ENCODE peak calls at places on chromosome 1, in ten cellular contexts. G is psoas muscle, F is brain microvascular endothelial cell, V is suprapubic skin, P is BE2C, K is spleen, R is fibroblast of lung, U is aorta, Y is stomach, O is SK-N-SH. J is an unnamed sample.

GRCh38 chr1:158246650-158247049 is 7.6 kb upstream of the CD1A start:
- DNase-seq in R (no peak), U (no peak), G (no peak), F (no peak), P (no peak), O (no peak), K (no peak), Y (no peak), V (no peak), J (no peak)

GRCh38 chr1:94327001-94327685 is 89.8 kb upstream of the ARHGAP29 start:
- DNase-seq in O (no peak), R (no peak), K (no peak), V (peak; percentile 79), P (no peak), Y (peak; percentile 29), F (peak; percentile 74), U (peak; percentile 84), G (peak; percentile 73), J (no peak)

GRCh38 chr1:20207546-20207945 is 21.2 kb upstream of the PLA2G2C start:
- DNase-seq in G (no peak), R (no peak), F (no peak), O (no peak), U (no peak), Y (no peak), K (no peak), P (no peak), V (no peak), J (no peak)

GRCh38 chr1:169906938-169907337 is 13.2 kb upstream of the SCYL3 start:
- DNase-seq in P (no peak), Y (no peak), G (no peak), R (peak; percentile 48), U (no peak), F (no peak), O (no peak), V (no peak), K (no peak), J (no peak)

GRCh38 chr1:81654147-81654546 is 146.6 kb upstream of the ADGRL2 start:
- DNase-seq in U (no peak), R (no peak), P (no peak), K (no peak), O (no peak), V (no peak), G (no peak), Y (no peak), F (no peak), J (no peak)

GRCh38 chr1:227779651-227780050 is 35.8 kb upstream of the PRSS38 start:
- DNase-seq in P (no peak), K (no peak), G (no peak), F (no peak), U (no peak), R (no peak), V (peak; percentile 49), Y (no peak), O (no peak), J (no peak)

GRCh38 chr1:37556712-37557196 is at the start of gene DNALI1:
- DNase-seq in K (peak; percentile 79), O (peak; percentile 95), F (peak; percentile 92), R (peak; percentile 92), P (peak; percentile 76), G (peak; percentile 92), V (peak; percentile 87), U (peak; percentile 94), Y (peak; percentile 93), J (peak; percentile 87)

GRCh38 chr1:98210064-98210463 is 289.2 kb upstream of the DPYD start:
- DNase-seq in Y (no peak), U (no peak), K (no peak), G (no peak), V (no peak), O (no peak), F (peak; percentile 88), R (peak; percentile 60), P (no peak), J (no peak)

GRCh38 chr1:116733466-116734108 is 20.6 kb upstream of the CD2 start:
- DNase-seq in K (no peak), V (no peak), R (no peak), O (peak; percentile 60), F (no peak), U (no peak), P (no peak), G (no peak), Y (no peak), J (no peak)

GRCh38 chr1:36080236-36080635 is 3.7 kb upstream of the TEKT2 start:
- DNase-seq in K (no peak), R (no peak), O (no peak), V (no peak), P (no peak), G (no peak), U (no peak), Y (no peak), F (no peak), J (no peak)

DNA sequence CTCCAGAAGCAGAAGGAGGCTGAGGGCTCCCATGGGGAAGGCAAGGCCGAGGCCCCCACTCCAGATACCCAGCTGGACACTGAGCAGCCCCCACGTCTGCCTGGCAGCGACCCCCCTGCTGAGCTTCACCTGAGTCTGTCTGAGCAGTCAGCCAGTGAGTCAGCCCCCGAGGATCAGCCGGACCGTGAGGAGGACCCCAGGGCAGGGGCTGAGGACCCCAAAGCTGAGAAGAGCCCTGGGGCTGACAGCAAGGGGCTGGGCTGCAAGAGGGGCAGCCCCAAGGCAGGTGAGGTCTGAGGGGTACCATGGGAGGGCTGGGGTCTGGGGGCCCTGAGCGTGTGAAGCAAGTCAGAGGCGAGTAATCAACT is 21.3 kb downstream of the DMBX1 start:
- DNase-seq in U (no peak), O (no peak), Y (no peak), K (no peak), P (no peak), V (no peak), F (no peak), G (peak; percentile 42), R (no peak), J (no peak)
- H3K27me3 ChIP-seq in U (no peaks in the 10 kb centered on the region), O (no peaks in the 10 kb centered on the region), Y (peaks cover 44% of the 10 kb centered on the region), K (peaks cover 24% of the 10 kb centered on the region), P (no peaks in the 10 kb centered on the region), V (peaks cover 16% of the 10 kb centered on the region), F (peaks cover 24% of the 10 kb centered on the region), G (peaks cover 4% of the 10 kb centered on the region), R (peaks cover 12% of the 10 kb centered on the region), J (no peaks in the 10 kb centered on the region)

DNA sequence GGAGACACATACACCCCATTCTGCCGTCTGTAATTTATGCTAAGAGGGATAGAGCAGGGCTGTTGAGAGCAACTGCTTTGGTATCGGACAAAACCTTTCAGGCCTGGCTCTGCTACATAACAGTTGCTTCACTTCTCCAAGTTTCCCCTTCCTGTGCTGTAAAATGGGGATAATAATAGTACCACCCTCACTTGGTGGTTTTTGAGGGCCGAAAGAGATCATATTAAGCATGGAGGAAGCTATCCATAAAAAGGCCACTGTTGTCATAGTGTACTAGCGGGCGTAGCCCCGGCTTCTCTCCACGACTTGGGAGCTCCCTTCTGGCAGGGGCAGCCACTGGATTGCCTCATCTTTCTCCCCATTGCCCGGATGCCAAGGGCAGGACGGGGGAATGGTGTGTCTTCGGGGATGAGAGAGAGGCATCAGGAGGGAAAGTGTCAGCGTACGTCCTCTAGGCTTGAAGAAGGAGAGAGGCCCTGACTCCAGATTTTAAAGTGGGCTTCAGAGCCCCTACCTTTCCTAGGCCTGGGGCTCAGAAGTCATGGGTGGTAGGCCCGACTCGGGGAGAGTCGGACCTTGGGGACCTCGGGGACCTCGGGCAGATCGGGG is 580 bp upstream of the MFSD2A start:
- DNase-seq in O (no peak), U (no peak), K (no peak), F (no peak), R (no peak), V (peak; percentile 84), G (peak; percentile 70), Y (no peak), P (no peak), J (no peak)
- H3K4me3 ChIP-seq in O (no peak overlapping the region), U (no peak overlapping the region), K (peak overlapping the region; percentile 80), F (peak overlapping the region; percentile 72), R (no peak overlapping the region), V (peak overlapping the region; percentile 80), G (peak overlapping the region; percentile 65), Y (peak overlapping the region; percentile 56), P (no peak overlapping the region), J (peak overlapping the region; percentile 79)

DNA sequence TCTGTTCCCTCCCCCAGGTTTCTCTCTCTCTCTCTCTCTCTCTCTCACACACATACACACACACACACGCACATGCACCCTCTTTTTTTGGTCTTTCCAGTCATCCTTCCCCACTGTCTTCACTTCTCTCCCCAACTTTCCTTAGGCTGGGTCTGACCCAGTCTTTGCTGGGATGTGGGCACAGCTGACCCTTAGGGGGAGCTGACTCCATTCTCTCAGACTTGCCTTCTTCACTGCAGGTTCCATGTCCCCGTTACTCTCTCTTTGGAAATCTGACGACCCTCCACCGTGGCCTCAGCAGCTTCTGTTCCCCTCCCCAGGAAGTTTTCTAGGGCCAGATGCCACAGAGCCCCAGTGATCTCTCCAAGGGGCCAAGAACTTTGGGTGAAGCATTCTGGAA is 2.1 kb downstream of the DISP3 start:
- DNase-seq in V (no peak), R (no peak), O (no peak), P (no peak), G (no peak), Y (no peak), U (no peak), K (no peak), F (no peak), J (no peak)
- H3K27me3 ChIP-seq in V (peaks cover 96% of the 10 kb centered on the region), R (peaks cover 6% of the 10 kb centered on the region), O (no peaks in the 10 kb centered on the region), P (no peaks in the 10 kb centered on the region), G (peaks cover 33% of the 10 kb centered on the region), Y (peaks cover 100% of the 10 kb centered on the region), U (peaks cover 2% of the 10 kb centered on the region), K (peaks cover 83% of the 10 kb centered on the region), F (peaks cover 15% of the 10 kb centered on the region), J (no peaks in the 10 kb centered on the region)

GRCh38 chr1:155646307-155646706 is 36.3 kb downstream of the MSTO1 start:
- DNase-seq in R (peak; percentile 37), F (no peak), P (no peak), U (no peak), Y (no peak), K (no peak), G (peak; percentile 79), V (no peak), O (no peak), J (no peak)

GRCh38 chr1:155645648-155646047 is 35.6 kb downstream of the MSTO1 start:
- DNase-seq in O (no peak), F (no peak), R (no peak), G (peak; percentile 56), K (no peak), P (no peak), U (peak; percentile 86), Y (no peak), V (no peak), J (no peak)

GRCh38 chr1:155643230-155643629 is 33.2 kb downstream of the MSTO1 start:
- DNase-seq in O (no peak), K (no peak), F (no peak), V (no peak), P (no peak), R (no peak), U (no peak), Y (no peak), G (no peak), J (no peak)

GRCh38 chr1:155648207-155649147 is 38.5 kb downstream of the MSTO1 start:
- DNase-seq in Y (peak; percentile 27), P (no peak), R (peak; percentile 90), K (no peak), G (no peak), O (peak; percentile 20), F (peak; percentile 81), U (no peak), V (no peak), J (no peak)

DNA sequence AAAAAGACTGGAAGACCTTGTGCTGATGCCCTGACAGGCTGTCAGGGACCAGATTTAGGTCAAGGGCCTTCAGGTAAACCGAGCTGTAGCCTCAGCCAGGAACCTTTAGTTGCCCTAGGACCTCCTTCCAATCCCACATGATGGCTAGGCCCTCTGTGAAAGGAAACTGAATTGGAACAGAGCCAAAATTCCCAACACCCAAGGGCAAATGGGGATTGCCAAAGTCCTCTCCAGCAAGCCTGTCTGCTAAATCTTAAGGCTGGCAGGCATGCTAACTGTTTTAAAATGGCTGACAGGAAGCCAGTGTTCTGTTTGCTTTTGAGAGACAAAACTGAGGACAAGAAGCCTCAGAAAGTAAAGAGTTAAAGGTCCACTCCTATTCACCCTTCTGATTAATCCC is 35.0 kb downstream of the MSTO1 start:
- DNase-seq in K (no peak), V (no peak), G (no peak), Y (no peak), R (no peak), F (no peak), P (no peak), U (no peak), O (no peak), J (no peak)
- H3K4me3 ChIP-seq in K (no peak overlapping the region), V (no peak overlapping the region), G (no peak overlapping the region), Y (no peak overlapping the region), R (no peak overlapping the region), F (no peak overlapping the region), P (no peak overlapping the region), U (no peak overlapping the region), O (no peak overlapping the region), J (no peak overlapping the region)

J was measured in dorsolateral prefrontal cortex.